ENCODE peak calls at places on chromosome 22, in ten cellular contexts. E is NCI-H524; F is hippocampal formation; N is AG20443; P is ELR; M is COR-L47; O is AG04450; Q is AG08395; L is T-helper 22 cell; Z is stimulated activated CD4-positive, alpha-beta T cell treated with anti-CD3 and anti-CD28 coated beads, Interleukin-15, amount 100 ng/mL, for 48 hours. H is an unnamed sample.

GRCh38 chr22:20420157-20420842 is 17.3 kb downstream of the SCARF2 start:
- DNase-seq in E (no peak), F (no peak), N (no peak), P (no peak), M (no peak), O (no peak), Q (no peak), L (no peak), Z (no peak), H (no peak)

GRCh38 chr22:39778055-39778454 is 115.5 kb downstream of the ENTHD1 start:
- DNase-seq in E (no peak), F (no peak), N (no peak), P (no peak), M (no peak), O (no peak), Q (no peak), L (no peak), Z (no peak), H (no peak)

GRCh38 chr22:22935546-22936157 is 48.0 kb downstream of the IGLL5 start:
- DNase-seq in E (no peak), F (no peak), N (no peak), P (no peak), M (no peak), O (no peak), Q (no peak), L (no peak), Z (no peak), H (no peak)

GRCh38 chr22:49205401-49205800 is 622.3 kb downstream of the BRD1 start:
- DNase-seq in E (no peak), F (no peak), N (no peak), P (no peak), M (no peak), O (no peak), Q (no peak), L (no peak), Z (no peak), H (no peak)

GRCh38 chr22:20524004-20524481 is 16.6 kb downstream of the MED15 start:
- DNase-seq in E (no peak), F (no peak), N (no peak), P (no peak), M (peak; percentile 73), O (no peak), Q (no peak), L (peak; percentile 41), Z (no peak), H (no peak)

GRCh38 chr22:29820941-29821789 is 16.9 kb downstream of the ASCC2 start:
- DNase-seq in E (peak; percentile 46), F (no peak), N (peak; percentile 55), P (peak; percentile 87), M (no peak), O (peak; percentile 77), Q (peak; percentile 38), L (peak; percentile 3), Z (peak; percentile 10), H (no peak)

GRCh38 chr22:37464181-37464580 is 22.0 kb downstream of the MFNG start:
- DNase-seq in E (no peak), F (no peak), N (no peak), P (peak; percentile 53), M (no peak), O (no peak), Q (no peak), L (no peak), Z (no peak), H (no peak)

GRCh38 chr22:29167032-29167911 is 38.4 kb upstream of the EMID1 start:
- DNase-seq in E (no peak), F (no peak), N (peak; percentile 5), P (no peak), M (no peak), O (no peak), Q (no peak), L (no peak), Z (peak; percentile 32), H (no peak)

GRCh38 chr22:29689872-29690213 is 30.0 kb upstream of the CABP7 start:
- DNase-seq in E (no peak), F (peak; percentile 71), N (peak; percentile 76), P (peak; percentile 46), M (peak; percentile 69), O (peak; percentile 16), Q (peak; percentile 65), L (no peak), Z (no peak), H (peak; percentile 51)

GRCh38 chr22:48091656-48092223 is 1329.3 kb downstream of the TBC1D22A start:
- DNase-seq in E (no peak), F (no peak), N (no peak), P (no peak), M (no peak), O (no peak), Q (no peak), L (no peak), Z (no peak), H (no peak)

GRCh38 chr22:17258015-17258827 is 39.0 kb upstream of the ADA2 start:
- DNase-seq in E (peak; percentile 96), F (peak; percentile 20), N (peak; percentile 39), P (no peak), M (peak; percentile 86), O (no peak), Q (peak; percentile 12), L (peak; percentile 4), Z (peak; percentile 26), H (peak; percentile 30)

GRCh38 chr22:25953919-25954318 is 211.9 kb downstream of the MYO18B start:
- DNase-seq in E (no peak), F (peak; percentile 13), N (no peak), P (no peak), M (no peak), O (no peak), Q (no peak), L (no peak), Z (no peak), H (peak; percentile 19)